ENCODE peak calls at places on chromosomes 1 and 21, in ten cellular contexts. D is putamen, O is HFFc6, S is GM19239, C is SJSA1, K is NCI-H1694 treated with DMSO at 0.1 percent for 48 hours, A is Kasumi-1, R is G401, X is T-cell, H is NCI-H2081. E is an unnamed sample.
A peak's percentile ranks its signal among the peaks of the same experiment; 100 is the strongest.

GRCh38 chr1:178541829-178542553 is 29.1 kb downstream of the TEX35 start:
- DNase-seq in H (peak; percentile 47), R (no peak), X (peak; percentile 25), A (peak; percentile 23), K (no peak), S (peak; percentile 47), C (no peak), D (peak; percentile 34), O (no peak), E (peak; percentile 8)

GRCh38 chr21:44681861-44682579 is at the start of gene KRTAP12-1:
- DNase-seq in C (no peak), R (no peak), D (no peak), A (no peak), S (no peak), X (no peak), K (peak; percentile 78), O (no peak), H (peak; percentile 82), E (no peak)

GRCh38 chr21:41858466-41859296 is 20.5 kb downstream of the PRDM15 start:
- DNase-seq in O (no peak), R (no peak), K (no peak), X (no peak), A (no peak), S (no peak), H (no peak), C (no peak), D (no peak), E (no peak)

GRCh38 chr1:3871451-3871805 is 14.2 kb downstream of the DFFB start:
- DNase-seq in D (no peak), C (no peak), K (no peak), H (no peak), X (no peak), A (no peak), O (no peak), R (no peak), S (no peak), E (no peak)

GRCh38 chr21:42360317-42360716 is 6.0 kb downstream of the TFF1 start:
- DNase-seq in X (no peak), K (no peak), R (no peak), H (no peak), D (no peak), A (no peak), C (peak; percentile 51), O (no peak), S (no peak), E (no peak)

GRCh38 chr1:1150100-1150499 is 23.6 kb upstream of the TTLL10 start:
- DNase-seq in O (no peak), X (no peak), H (no peak), A (no peak), R (no peak), K (no peak), C (no peak), D (no peak), S (no peak), E (no peak)

GRCh38 chr1:45409243-45409642 is 69.0 kb upstream of the MUTYH start:
- DNase-seq in D (no peak), R (no peak), O (no peak), H (no peak), X (no peak), S (no peak), K (no peak), A (peak; percentile 18), C (no peak), E (peak; percentile 22)

GRCh38 chr21:25822981-25823380 is 88.2 kb downstream of the GABPA start:
- DNase-seq in S (no peak), A (no peak), X (no peak), K (no peak), C (no peak), D (no peak), O (no peak), R (no peak), H (no peak), E (no peak)

GRCh38 chr1:224256642-224257041 is 73.3 kb downstream of the NVL start:
- DNase-seq in K (no peak), O (no peak), C (no peak), A (no peak), S (no peak), X (no peak), H (no peak), R (no peak), D (no peak), E (no peak)

GRCh38 chr1:2858676-2859075 is 57.2 kb upstream of the TTC34 start:
- DNase-seq in A (no peak), S (no peak), D (no peak), X (no peak), C (no peak), R (no peak), O (no peak), H (no peak), K (no peak), E (no peak)

GRCh38 chr1:55309786-55310516 is 94.8 kb upstream of the USP24 start:
- DNase-seq in A (no peak), H (no peak), D (no peak), S (no peak), X (no peak), C (no peak), K (no peak), R (no peak), O (no peak), E (no peak)

GRCh38 chr1:236523704-236524141 is at the start of gene LGALS8:
- DNase-seq in X (peak; percentile 83), K (no peak), D (peak; percentile 82), C (peak; percentile 77), H (peak; percentile 91), R (peak; percentile 84), O (peak; percentile 82), S (peak; percentile 68), A (peak; percentile 52), E (peak; percentile 65)

GRCh38 chr1:150528196-150528595 is 12.6 kb downstream of the FALEC start:
- DNase-seq in X (no peak), A (no peak), K (no peak), C (no peak), O (peak; percentile 72), D (no peak), S (no peak), R (no peak), H (no peak), E (no peak)

GRCh38 chr1:221031015-221031889 is 152.0 kb downstream of the HLX start:
- DNase-seq in H (no peak), R (no peak), K (no peak), C (no peak), D (no peak), X (no peak), O (no peak), A (no peak), S (no peak), E (no peak)

GRCh38 chr1:198643001-198643400 is 4.2 kb downstream of the PTPRC start:
- DNase-seq in O (no peak), D (no peak), C (no peak), A (no peak), R (no peak), X (no peak), H (no peak), S (no peak), K (no peak), E (no peak)

GRCh38 chr21:29033871-29034270 is 9.4 kb downstream of the USP16 start:
- DNase-seq in O (no peak), X (no peak), S (no peak), C (no peak), R (no peak), K (no peak), A (no peak), D (no peak), H (no peak), E (no peak)

GRCh38 chr1:2602311-2602835 is 15.8 kb downstream of the PRXL2B start:
- DNase-seq in S (no peak), H (no peak), C (no peak), R (no peak), A (no peak), D (no peak), K (no peak), O (no peak), X (no peak), E (no peak)

GRCh38 chr1:74197255-74197654 is 721 bp downstream of the LRRIQ3 start:
- DNase-seq in R (peak; percentile 2), O (no peak), H (no peak), D (no peak), C (no peak), X (no peak), A (no peak), S (no peak), K (no peak), E (no peak)

GRCh38 chr1:55224729-55225128 is 9.6 kb upstream of the USP24 start:
- DNase-seq in R (no peak), H (no peak), C (no peak), O (no peak), A (no peak), K (no peak), X (no peak), S (no peak), D (no peak), E (no peak)

GRCh38 chr1:88892146-88892877 is 945 bp upstream of the GTF2B start:
- DNase-seq in K (no peak), R (no peak), A (no peak), S (no peak), O (peak; percentile 8), X (no peak), D (peak; percentile 29), C (no peak), H (peak; percentile 88), E (no peak)

GRCh38 chr1:156163712-156164464 is 10.5 kb downstream of the SEMA4A start:
- DNase-seq in A (no peak), O (no peak), X (no peak), K (no peak), D (no peak), H (no peak), S (no peak), C (no peak), R (no peak), E (no peak)

GRCh38 chr1:175218786-175219447 is 26.3 kb upstream of the KIAA0040 start:
- DNase-seq in A (no peak), X (no peak), S (no peak), R (no peak), C (no peak), K (no peak), D (no peak), O (no peak), H (no peak), E (no peak)

GRCh38 chr1:37892151-37893047 is 33.0 kb upstream of the MTF1 start:
- DNase-seq in A (peak; percentile 7), D (no peak), C (no peak), K (no peak), R (no peak), H (no peak), O (peak; percentile 37), X (no peak), S (no peak), E (no peak)

GRCh38 chr1:192476802-192477298 is 98.7 kb upstream of the RGS1 start:
- DNase-seq in X (no peak), D (no peak), O (no peak), A (no peak), S (no peak), H (no peak), K (no peak), R (no peak), C (no peak), E (no peak)

GRCh38 chr1:56540467-56540866 is 38.9 kb downstream of the PLPP3 start:
- DNase-seq in O (no peak), H (no peak), A (no peak), D (no peak), S (no peak), R (no peak), K (no peak), C (peak; percentile 67), X (no peak), E (no peak)

GRCh38 chr1:115112496-115113375 is 23.4 kb upstream of the TSPAN2 start:
- DNase-seq in R (peak; percentile 33), H (peak; percentile 23), C (peak; percentile 47), X (peak; percentile 61), O (no peak), K (peak; percentile 8), D (no peak), S (no peak), A (peak; percentile 10), E (peak; percentile 12)

GRCh38 chr1:67479146-67479891 is 49.1 kb upstream of the SERBP1 start:
- DNase-seq in C (no peak), D (no peak), A (no peak), S (no peak), H (no peak), K (no peak), O (no peak), R (no peak), X (no peak), E (no peak)